ENCODE peak calls at places on chromosomes 7 and 10, in seven cellular contexts. One of them, this sample, is unnamed.

GRCh38 chr10:66931340-66931948 is 5.6 kb downstream of the LRRTM3 start:
- DNase-seq in GM23248: peak
- DNase-seq in fibroblast of lung: peak
- DNase-seq in endodermal cell: no peak
- DNase-seq in adrenal gland: no peak
- DNase-seq in HFF-Myc: peak
- DNase-seq in cardiac fibroblast: peak
- DNase-seq in this sample: peak

GRCh38 chr7:30771859-30772429 is 727 bp downstream of the MINDY4 start:
- DNase-seq in GM23248: peak
- DNase-seq in fibroblast of lung: peak
- DNase-seq in endodermal cell: peak
- DNase-seq in adrenal gland: no peak
- DNase-seq in HFF-Myc: no peak
- DNase-seq in cardiac fibroblast: peak
- DNase-seq in this sample: no peak

GRCh38 chr10:110802090-110802489 is 69.6 kb upstream of the PDCD4 start:
- DNase-seq in GM23248: peak
- DNase-seq in fibroblast of lung: peak
- DNase-seq in endodermal cell: no peak
- DNase-seq in adrenal gland: no peak
- DNase-seq in HFF-Myc: peak
- DNase-seq in cardiac fibroblast: peak
- DNase-seq in this sample: peak

GRCh38 chr10:19929466-19930140 is 113.4 kb downstream of the PLXDC2 start:
- DNase-seq in GM23248: peak
- DNase-seq in fibroblast of lung: peak
- DNase-seq in endodermal cell: no peak
- DNase-seq in adrenal gland: no peak
- DNase-seq in HFF-Myc: no peak
- DNase-seq in cardiac fibroblast: peak
- DNase-seq in this sample: no peak

GRCh38 chr7:111074071-111074771 is 16.7 kb upstream of the LRRN3 start:
- DNase-seq in GM23248: peak
- DNase-seq in fibroblast of lung: peak
- DNase-seq in endodermal cell: no peak
- DNase-seq in adrenal gland: no peak
- DNase-seq in HFF-Myc: no peak
- DNase-seq in cardiac fibroblast: no peak
- DNase-seq in this sample: no peak

GRCh38 chr10:48496831-48497792 is 107.8 kb downstream of the ARHGAP22 start:
- DNase-seq in GM23248: peak
- DNase-seq in fibroblast of lung: peak
- DNase-seq in endodermal cell: no peak
- DNase-seq in adrenal gland: peak
- DNase-seq in HFF-Myc: peak
- DNase-seq in cardiac fibroblast: peak
- DNase-seq in this sample: peak

GRCh38 chr7:32301427-32301826 is 188.8 kb downstream of the LSM5 start:
- DNase-seq in GM23248: no peak
- DNase-seq in fibroblast of lung: no peak
- DNase-seq in endodermal cell: no peak
- DNase-seq in adrenal gland: no peak
- DNase-seq in HFF-Myc: no peak
- DNase-seq in cardiac fibroblast: no peak
- DNase-seq in this sample: no peak

GRCh38 chr7:78712111-78712510 is 741.4 kb downstream of the MAGI2 start:
- DNase-seq in GM23248: no peak
- DNase-seq in fibroblast of lung: no peak
- DNase-seq in endodermal cell: no peak
- DNase-seq in adrenal gland: no peak
- DNase-seq in HFF-Myc: no peak
- DNase-seq in cardiac fibroblast: no peak
- DNase-seq in this sample: no peak

GRCh38 chr7:22698762-22699161 is 28.2 kb upstream of the IL6 start:
- DNase-seq in GM23248: no peak
- DNase-seq in fibroblast of lung: no peak
- DNase-seq in endodermal cell: no peak
- DNase-seq in adrenal gland: no peak
- DNase-seq in HFF-Myc: no peak
- DNase-seq in cardiac fibroblast: no peak
- DNase-seq in this sample: no peak

GRCh38 chr10:79057481-79058275 is 11.1 kb upstream of the ZMIZ1 start:
- DNase-seq in GM23248: no peak
- DNase-seq in fibroblast of lung: no peak
- DNase-seq in endodermal cell: peak
- DNase-seq in adrenal gland: peak
- DNase-seq in HFF-Myc: no peak
- DNase-seq in cardiac fibroblast: no peak
- DNase-seq in this sample: no peak

GRCh38 chr7:149496642-149497391 is 792 bp downstream of the ZNF746 start:
- DNase-seq in GM23248: peak
- DNase-seq in fibroblast of lung: peak
- DNase-seq in endodermal cell: peak
- DNase-seq in adrenal gland: no peak
- DNase-seq in HFF-Myc: no peak
- DNase-seq in cardiac fibroblast: peak
- DNase-seq in this sample: no peak

GRCh38 chr10:99654791-99655190 is 4.5 kb upstream of the ENTPD7 start:
- DNase-seq in GM23248: no peak
- DNase-seq in fibroblast of lung: no peak
- DNase-seq in endodermal cell: no peak
- DNase-seq in adrenal gland: no peak
- DNase-seq in HFF-Myc: no peak
- DNase-seq in cardiac fibroblast: no peak
- DNase-seq in this sample: no peak

GRCh38 chr10:117350905-117351304 is 24.3 kb downstream of the PDZD8 start:
- DNase-seq in GM23248: no peak
- DNase-seq in fibroblast of lung: no peak
- DNase-seq in endodermal cell: no peak
- DNase-seq in adrenal gland: no peak
- DNase-seq in HFF-Myc: no peak
- DNase-seq in cardiac fibroblast: no peak
- DNase-seq in this sample: no peak

GRCh38 chr10:117348236-117348635 is 27.0 kb downstream of the PDZD8 start:
- DNase-seq in GM23248: no peak
- DNase-seq in fibroblast of lung: no peak
- DNase-seq in endodermal cell: no peak
- DNase-seq in adrenal gland: no peak
- DNase-seq in HFF-Myc: no peak
- DNase-seq in cardiac fibroblast: no peak
- DNase-seq in this sample: no peak

GRCh38 chr10:117342638-117343037 is 32.6 kb downstream of the PDZD8 start:
- DNase-seq in GM23248: peak
- DNase-seq in fibroblast of lung: peak
- DNase-seq in endodermal cell: no peak
- DNase-seq in adrenal gland: no peak
- DNase-seq in HFF-Myc: peak
- DNase-seq in cardiac fibroblast: peak
- DNase-seq in this sample: peak

GRCh38 chr10:117345143-117345542 is 30.1 kb downstream of the PDZD8 start:
- DNase-seq in GM23248: no peak
- DNase-seq in fibroblast of lung: no peak
- DNase-seq in endodermal cell: peak
- DNase-seq in adrenal gland: no peak
- DNase-seq in HFF-Myc: no peak
- DNase-seq in cardiac fibroblast: no peak
- DNase-seq in this sample: no peak

GRCh38 chr10:117346574-117346973 is 28.7 kb downstream of the PDZD8 start:
- DNase-seq in GM23248: no peak
- DNase-seq in fibroblast of lung: no peak
- DNase-seq in endodermal cell: peak
- DNase-seq in adrenal gland: no peak
- DNase-seq in HFF-Myc: no peak
- DNase-seq in cardiac fibroblast: no peak
- DNase-seq in this sample: no peak
- H3K4me3 ChIP-seq in GM23248: no peak
- H3K4me3 ChIP-seq in fibroblast of lung: no peak
- H3K4me3 ChIP-seq in endodermal cell: no peak
- H3K4me3 ChIP-seq in adrenal gland: no peak
- H3K4me3 ChIP-seq in HFF-Myc: no peak
- H3K4me3 ChIP-seq in cardiac fibroblast: no peak
- H3K4me3 ChIP-seq in this sample: no peak

GRCh38 chr7:135717686-135718085 is 10.3 kb downstream of the SLC13A4 start:
- DNase-seq in GM23248: no peak
- DNase-seq in fibroblast of lung: no peak
- DNase-seq in endodermal cell: no peak
- DNase-seq in adrenal gland: no peak
- DNase-seq in HFF-Myc: no peak
- DNase-seq in cardiac fibroblast: no peak
- DNase-seq in this sample: no peak

GRCh38 chr7:135716677-135717238 is 11.2 kb downstream of the SLC13A4 start:
- DNase-seq in GM23248: peak
- DNase-seq in fibroblast of lung: peak
- DNase-seq in endodermal cell: no peak
- DNase-seq in adrenal gland: no peak
- DNase-seq in HFF-Myc: peak
- DNase-seq in cardiac fibroblast: peak
- DNase-seq in this sample: peak

GRCh38 chr7:135719688-135720087 is 8.3 kb downstream of the SLC13A4 start:
- DNase-seq in GM23248: no peak
- DNase-seq in fibroblast of lung: no peak
- DNase-seq in endodermal cell: no peak
- DNase-seq in adrenal gland: no peak
- DNase-seq in HFF-Myc: no peak
- DNase-seq in cardiac fibroblast: no peak
- DNase-seq in this sample: no peak

GRCh38 chr7:135718794-135719436 is 9.1 kb downstream of the SLC13A4 start:
- DNase-seq in GM23248: no peak
- DNase-seq in fibroblast of lung: no peak
- DNase-seq in endodermal cell: no peak
- DNase-seq in adrenal gland: no peak
- DNase-seq in HFF-Myc: no peak
- DNase-seq in cardiac fibroblast: no peak
- DNase-seq in this sample: no peak

DNA sequence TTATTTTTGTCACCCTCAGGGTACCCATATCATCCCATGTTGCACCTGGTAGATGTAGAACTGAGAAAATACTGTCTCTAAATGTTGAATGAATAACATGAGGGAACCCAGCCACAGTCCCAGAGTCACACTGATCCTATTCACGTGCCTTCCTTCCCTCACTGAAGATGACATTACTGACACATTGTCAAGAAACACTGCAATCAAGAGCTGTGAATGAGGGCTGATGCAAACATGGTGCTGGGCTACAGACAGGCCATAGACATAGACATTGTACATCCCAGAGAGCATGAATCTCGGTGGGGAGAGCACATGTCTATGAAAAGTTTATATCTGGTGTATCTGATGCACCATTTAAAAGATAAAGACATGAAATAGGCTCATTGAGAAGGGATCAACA is 9.8 kb downstream of the SLC13A4 start:
- DNase-seq in GM23248: no peak
- DNase-seq in fibroblast of lung: no peak
- DNase-seq in endodermal cell: no peak
- DNase-seq in adrenal gland: no peak
- DNase-seq in HFF-Myc: no peak
- DNase-seq in cardiac fibroblast: no peak
- DNase-seq in this sample: no peak
- H3K4me3 ChIP-seq in GM23248: no peak
- H3K4me3 ChIP-seq in fibroblast of lung: no peak
- H3K4me3 ChIP-seq in endodermal cell: no peak
- H3K4me3 ChIP-seq in adrenal gland: no peak
- H3K4me3 ChIP-seq in HFF-Myc: no peak
- H3K4me3 ChIP-seq in cardiac fibroblast: no peak
- H3K4me3 ChIP-seq in this sample: no peak

DNA sequence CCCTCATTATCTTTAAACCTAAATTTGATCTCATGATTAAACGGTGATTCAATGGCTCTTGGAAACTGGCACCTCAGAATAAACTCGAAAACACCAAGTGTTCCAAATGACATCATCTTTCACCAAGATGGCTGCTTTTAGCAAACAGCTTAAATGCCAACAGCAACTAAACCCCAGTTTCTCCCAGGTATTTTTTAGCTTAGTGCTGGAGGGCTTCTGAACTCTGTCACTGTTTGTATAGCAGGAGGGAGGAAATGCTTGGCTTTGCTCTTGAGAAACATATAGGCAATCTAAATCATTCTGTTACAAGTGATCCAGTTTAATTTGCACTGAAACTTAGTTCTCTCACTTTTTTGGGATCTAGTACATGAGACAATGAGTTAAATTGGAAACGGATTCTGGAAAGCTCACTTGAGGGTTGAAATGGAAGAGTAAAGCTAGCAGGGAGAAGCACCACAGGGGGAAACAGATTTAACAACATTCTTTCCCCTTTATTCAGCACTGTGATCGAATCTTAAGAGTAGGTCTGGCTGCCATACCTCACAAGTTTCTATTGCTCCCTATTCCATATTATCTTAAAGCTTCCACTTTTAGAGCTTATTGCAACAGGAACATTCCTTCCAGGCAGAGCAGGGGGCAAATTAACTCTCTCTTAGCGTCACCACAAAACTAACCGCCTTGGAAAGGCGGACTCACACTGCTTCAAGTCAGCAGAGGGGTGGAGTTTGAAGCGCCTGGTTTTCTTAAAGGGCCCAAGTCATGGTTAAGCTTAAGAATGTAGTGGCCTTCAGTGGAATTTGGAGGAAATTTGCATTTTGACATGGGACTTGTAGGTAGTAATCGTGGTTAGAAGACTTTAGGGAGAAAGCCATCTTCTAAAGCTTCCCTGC is 1.8 kb upstream of the CCDC6 start:
- DNase-seq in GM23248: peak
- DNase-seq in fibroblast of lung: peak
- DNase-seq in endodermal cell: peak
- DNase-seq in adrenal gland: peak
- DNase-seq in HFF-Myc: peak
- DNase-seq in cardiac fibroblast: peak
- DNase-seq in this sample: peak
- H3K4me3 ChIP-seq in GM23248: peak
- H3K4me3 ChIP-seq in fibroblast of lung: peak
- H3K4me3 ChIP-seq in endodermal cell: peak
- H3K4me3 ChIP-seq in adrenal gland: no peak
- H3K4me3 ChIP-seq in HFF-Myc: peak
- H3K4me3 ChIP-seq in cardiac fibroblast: peak
- H3K4me3 ChIP-seq in this sample: peak

GRCh38 chr7:44188480-44189225 is 586 bp downstream of the GCK start:
- DNase-seq in GM23248: no peak
- DNase-seq in fibroblast of lung: no peak
- DNase-seq in endodermal cell: no peak
- DNase-seq in adrenal gland: peak
- DNase-seq in HFF-Myc: no peak
- DNase-seq in cardiac fibroblast: no peak
- DNase-seq in this sample: no peak

GRCh38 chr7:44189286-44189992 is at the start of gene GCK:
- DNase-seq in GM23248: no peak
- DNase-seq in fibroblast of lung: no peak
- DNase-seq in endodermal cell: peak
- DNase-seq in adrenal gland: peak
- DNase-seq in HFF-Myc: no peak
- DNase-seq in cardiac fibroblast: no peak
- DNase-seq in this sample: no peak

GRCh38 chr7:44185729-44186128 is 3.5 kb downstream of the GCK start:
- DNase-seq in GM23248: no peak
- DNase-seq in fibroblast of lung: no peak
- DNase-seq in endodermal cell: no peak
- DNase-seq in adrenal gland: no peak
- DNase-seq in HFF-Myc: no peak
- DNase-seq in cardiac fibroblast: no peak
- DNase-seq in this sample: no peak

GRCh38 chr7:44186736-44187135 is 2.5 kb downstream of the GCK start:
- DNase-seq in GM23248: no peak
- DNase-seq in fibroblast of lung: no peak
- DNase-seq in endodermal cell: no peak
- DNase-seq in adrenal gland: peak
- DNase-seq in HFF-Myc: no peak
- DNase-seq in cardiac fibroblast: no peak
- DNase-seq in this sample: no peak

GRCh38 chr7:44187636-44188416 is 1.4 kb downstream of the GCK start:
- DNase-seq in GM23248: no peak
- DNase-seq in fibroblast of lung: no peak
- DNase-seq in endodermal cell: peak
- DNase-seq in adrenal gland: peak
- DNase-seq in HFF-Myc: no peak
- DNase-seq in cardiac fibroblast: no peak
- DNase-seq in this sample: no peak
- H3K4me3 ChIP-seq in GM23248: no peak
- H3K4me3 ChIP-seq in fibroblast of lung: no peak
- H3K4me3 ChIP-seq in endodermal cell: no peak
- H3K4me3 ChIP-seq in adrenal gland: no peak
- H3K4me3 ChIP-seq in HFF-Myc: no peak
- H3K4me3 ChIP-seq in cardiac fibroblast: no peak
- H3K4me3 ChIP-seq in this sample: no peak

This sample was measured in astrocyte of the cerebellum.